ENCODE peak calls at places on chromosomes 11 and 22, in nine cellular contexts. U, B, E, L, J, W, T, S and N are unnamed samples.

GRCh38 chr11:128607819-128608218 is 20.5 kb upstream of the ETS1 start:
- DNase-seq in U (no peak), B (peak; percentile 78), E (no peak), L (peak; percentile 56), J (no peak), W (no peak), T (no peak), S (no peak), N (no peak)

GRCh38 chr11:111665779-111666178 is 63.5 kb downstream of the SIK2 start:
- DNase-seq in U (no peak), B (no peak), E (no peak), L (no peak), J (no peak), W (no peak), T (no peak), S (no peak), N (no peak)

GRCh38 chr22:46086577-46087335 is 63.6 kb upstream of the PPARA start:
- DNase-seq in U (peak; percentile 13), B (peak; percentile 24), E (no peak), L (no peak), J (peak; percentile 73), W (peak; percentile 63), T (peak; percentile 80), S (peak; percentile 69), N (peak; percentile 64)

GRCh38 chr11:46513934-46514342 is 79.9 kb downstream of the AMBRA1 start:
- DNase-seq in U (no peak), B (peak; percentile 52), E (no peak), L (peak; percentile 73), J (peak; percentile 87), W (no peak), T (no peak), S (peak; percentile 65), N (no peak)

GRCh38 chr11:27391336-27392015 is 28.5 kb upstream of the CCDC34 start:
- DNase-seq in U (no peak), B (no peak), E (no peak), L (no peak), J (no peak), W (no peak), T (no peak), S (no peak), N (no peak)

GRCh38 chr11:8233691-8234424 is 29.8 kb downstream of the LMO1 start:
- DNase-seq in U (no peak), B (no peak), E (no peak), L (no peak), J (no peak), W (no peak), T (no peak), S (no peak), N (no peak)

GRCh38 chr11:115498354-115498753 is 5.9 kb downstream of the CADM1 start:
- DNase-seq in U (no peak), B (no peak), E (no peak), L (no peak), J (no peak), W (no peak), T (no peak), S (no peak), N (no peak)

GRCh38 chr22:31079095-31079642 is 1.9 kb upstream of the SMTN start:
- DNase-seq in U (no peak), B (peak; percentile 59), E (no peak), L (no peak), J (no peak), W (no peak), T (no peak), S (no peak), N (no peak)

GRCh38 chr11:116202922-116203321 is 569.9 kb downstream of the BUD13 start:
- DNase-seq in U (no peak), B (no peak), E (no peak), L (no peak), J (no peak), W (no peak), T (no peak), S (no peak), N (no peak)

GRCh38 chr11:2077061-2077802 is 62.0 kb downstream of the IGF2 start:
- DNase-seq in U (no peak), B (peak; percentile 21), E (no peak), L (no peak), J (no peak), W (no peak), T (no peak), S (no peak), N (no peak)

DNA sequence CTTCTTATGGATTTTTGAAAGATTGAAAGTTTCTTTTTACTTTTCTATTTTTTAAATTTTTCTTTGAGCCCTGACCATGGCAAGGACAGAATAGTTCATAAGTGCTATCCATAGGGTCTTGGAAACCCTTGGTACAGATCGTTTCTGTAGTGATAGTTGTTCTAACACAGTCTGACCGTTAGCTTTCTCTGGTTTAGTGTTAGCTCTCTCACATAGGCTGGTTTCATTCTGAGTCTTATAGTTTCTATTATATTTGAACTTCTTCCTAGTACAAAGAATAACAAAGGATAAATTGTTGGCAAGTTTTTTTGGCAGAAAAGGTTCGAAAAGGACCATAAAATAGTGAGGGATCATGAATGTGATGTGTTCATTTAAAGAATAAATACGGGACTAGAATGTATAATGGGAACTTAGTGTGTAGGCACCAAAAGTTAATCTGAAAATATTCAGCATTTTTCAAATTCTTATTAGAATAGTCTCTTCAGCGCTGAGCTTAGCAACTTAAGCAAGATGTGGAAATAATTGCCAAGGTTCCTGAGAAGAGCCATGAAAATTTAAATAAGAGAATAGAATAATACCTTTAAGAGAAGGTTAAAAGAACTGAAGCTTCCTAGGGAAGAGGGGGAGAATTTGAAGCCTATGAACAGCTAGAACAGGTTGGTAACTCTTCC is 24.1 kb downstream of the FDX1 start:
- DNase-seq in U (no peak), B (no peak), E (no peak), L (no peak), J (no peak), W (no peak), T (no peak), S (no peak), N (no peak)
- H3K4me3 ChIP-seq in U (no peak overlapping the region), B (no peak overlapping the region), E (no peak overlapping the region), L (no peak overlapping the region), J (no peak overlapping the region), W (no peak overlapping the region), T (no peak overlapping the region), S (no peak overlapping the region), N (no peak overlapping the region)

DNA sequence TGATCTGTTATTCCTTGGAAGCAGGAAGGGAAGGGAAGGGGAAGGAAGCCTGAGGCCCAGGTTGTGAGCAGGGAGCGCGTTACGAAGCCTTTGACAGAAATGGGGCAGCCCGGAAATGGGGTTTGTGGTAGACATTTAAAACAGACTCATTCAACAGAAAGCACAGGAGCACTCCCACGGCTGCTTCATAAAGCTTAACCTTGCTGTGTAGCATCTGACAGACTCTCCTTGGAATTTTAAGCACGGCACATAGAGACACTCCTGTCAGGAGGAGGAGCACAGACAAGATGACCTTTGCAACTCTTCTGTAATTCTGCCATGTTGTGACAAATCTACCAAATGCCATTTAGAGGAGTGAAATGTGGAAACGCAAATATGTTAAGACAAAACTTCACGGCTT is 131.6 kb downstream of the FBXO7 start:
- DNase-seq in U (no peak), B (no peak), E (no peak), L (no peak), J (no peak), W (no peak), T (no peak), S (no peak), N (no peak)
- TF ChIP-seq CTCF in U (no peak), B (no peak), E (no peak), L (no peak), J (no peak), W (no peak), T (no peak), S (no peak), N (no peak)

GRCh38 chr11:18329196-18329870 is 7.0 kb downstream of the GTF2H1 start:
- DNase-seq in U (no peak), B (no peak), E (no peak), L (no peak), J (no peak), W (no peak), T (no peak), S (no peak), N (no peak)

GRCh38 chr11:18332891-18333290 is 10.5 kb downstream of the GTF2H1 start:
- DNase-seq in U (no peak), B (no peak), E (no peak), L (no peak), J (no peak), W (no peak), T (no peak), S (no peak), N (no peak)

GRCh38 chr11:18330921-18331320 is 8.6 kb downstream of the GTF2H1 start:
- DNase-seq in U (no peak), B (no peak), E (no peak), L (no peak), J (no peak), W (no peak), T (no peak), S (no peak), N (no peak)

DNA sequence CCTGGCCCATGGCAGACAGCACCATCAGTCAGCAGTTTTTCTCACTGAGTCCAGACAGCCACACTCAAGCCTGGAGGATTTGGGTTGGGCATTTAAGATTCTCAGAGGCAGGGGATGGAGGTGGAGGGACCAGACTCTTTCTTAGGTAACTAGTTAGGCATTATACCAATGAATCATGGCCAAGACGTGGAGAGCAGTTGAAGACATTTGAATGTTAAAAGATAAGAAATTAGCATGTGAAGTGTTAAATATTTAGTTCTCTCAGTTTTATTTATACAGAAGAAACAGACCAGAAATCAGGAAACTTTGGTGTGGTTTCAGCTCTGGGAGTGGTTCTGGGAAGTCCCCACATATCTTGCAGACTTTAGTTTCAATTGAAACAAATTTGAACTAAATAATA is 9.9 kb downstream of the GTF2H1 start:
- DNase-seq in U (no peak), B (no peak), E (no peak), L (no peak), J (no peak), W (no peak), T (no peak), S (no peak), N (no peak)
- H3K27ac ChIP-seq in U (no peak overlapping the region), B (no peak overlapping the region), E (peak overlapping the region; percentile 57), L (no peak overlapping the region), J (no peak overlapping the region), W (no peak overlapping the region), T (no peak overlapping the region), S (no peak overlapping the region), N (no peak overlapping the region)

DNA sequence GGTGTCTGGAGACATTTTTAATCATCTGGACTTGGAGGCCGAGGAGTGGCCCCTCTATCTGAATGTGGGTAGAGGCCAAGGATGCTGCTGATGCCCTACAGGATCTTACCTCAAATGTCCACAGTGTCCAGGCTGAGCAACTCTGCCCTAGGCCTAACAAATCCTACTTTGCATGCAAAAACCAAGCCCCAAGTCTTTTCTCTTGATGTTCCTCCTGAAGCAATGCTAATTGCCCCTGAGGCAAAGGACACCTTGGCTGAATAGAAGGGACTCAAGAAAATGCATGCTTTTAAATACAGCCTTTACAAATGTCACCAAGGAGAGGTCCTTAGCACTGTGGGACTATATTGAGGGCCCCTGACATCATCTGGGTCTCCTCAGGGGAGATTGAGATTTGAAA is 43.8 kb upstream of the PHF21B start:
- DNase-seq in U (no peak), B (no peak), E (no peak), L (no peak), J (no peak), W (peak; percentile 25), T (no peak), S (no peak), N (no peak)
- H3K4me3 ChIP-seq in U (no peak overlapping the region), B (no peak overlapping the region), E (no peak overlapping the region), L (no peak overlapping the region), J (no peak overlapping the region), W (no peak overlapping the region), T (no peak overlapping the region), S (no peak overlapping the region), N (no peak overlapping the region)

GRCh38 chr11:10688401-10688800 is 5.2 kb downstream of the IRAG1 start:
- DNase-seq in U (no peak), B (no peak), E (no peak), L (no peak), J (no peak), W (no peak), T (peak; percentile 62), S (no peak), N (no peak)
- TF ChIP-seq CTCF in U (no peak), B (no peak), E (peak; percentile 33), L (no peak), J (peak; percentile 13), W (no peak), T (no peak), S (peak; percentile 8), N (peak; percentile 20)